ENCODE peak calls at places on chromosomes 11 and 22, in nine cellular contexts. G is psoas muscle, P is A549, O is kidney, H is neural progenitor cell, R is stomach, D is thoracic aorta, U is heart right ventricle, Q is uterus. L is an unnamed sample. For H3K4me1, the result is how much of the 10 kb centered on the place peaks cover.

GRCh38 chr11:1153951-1154487 is 3.7 kb upstream of the MUC5AC start:
- DNase-seq in G (peak), P (peak), O (peak), H (no peak), R (peak), D (peak), U (no peak), Q (peak), L (no peak)

GRCh38 chr11:1409108-1409851 is 19.5 kb downstream of the BRSK2 start:
- DNase-seq in G (no peak), P (no peak), O (no peak), H (no peak), R (no peak), D (no peak), U (no peak), Q (no peak), L (no peak)

GRCh38 chr11:69625476-69625875 is 15.5 kb upstream of the CCND1 start:
- DNase-seq in G (no peak), P (no peak), O (no peak), H (no peak), R (no peak), D (no peak), U (no peak), Q (no peak), L (no peak)

GRCh38 chr11:61940466-61940865 is 9.7 kb upstream of the BEST1 start:
- DNase-seq in G (no peak), P (no peak), O (no peak), H (no peak), R (no peak), D (no peak), U (no peak), Q (no peak), L (no peak)

GRCh38 chr11:77642228-77642627 is 4.6 kb upstream of the CLNS1A start:
- DNase-seq in G (no peak), P (no peak), O (no peak), H (no peak), R (no peak), D (no peak), U (no peak), Q (no peak), L (no peak)

GRCh38 chr11:126477526-126478275 is 122.2 kb downstream of the ST3GAL4 start:
- DNase-seq in G (peak), P (no peak), O (no peak), H (no peak), R (no peak), D (no peak), U (no peak), Q (no peak), L (no peak)

GRCh38 chr22:29216873-29217666 is 11.4 kb downstream of the EMID1 start:
- DNase-seq in G (peak), P (peak), O (peak), H (no peak), R (no peak), D (no peak), U (no peak), Q (peak), L (no peak)

GRCh38 chr11:10654211-10655150 is 39.1 kb downstream of the IRAG1 start:
- DNase-seq in G (no peak), P (peak), O (no peak), H (peak), R (no peak), D (no peak), U (no peak), Q (no peak), L (peak)

GRCh38 chr11:11659567-11660341 is 37.9 kb upstream of the GALNT18 start:
- DNase-seq in G (no peak), P (peak), O (no peak), H (no peak), R (no peak), D (no peak), U (no peak), Q (no peak), L (no peak)

GRCh38 chr22:46376908-46377565 is 41.5 kb downstream of the TRMU start:
- DNase-seq in G (no peak), P (no peak), O (peak), H (no peak), R (no peak), D (no peak), U (no peak), Q (no peak), L (no peak)

GRCh38 chr11:67118059-67118766 is 850 bp upstream of the KDM2A start:
- DNase-seq in G (peak), P (peak), O (peak), H (no peak), R (peak), D (no peak), U (peak), Q (peak), L (peak)

GRCh38 chr11:64695548-64695947 is 27.4 kb downstream of the NRXN2 start:
- DNase-seq in G (no peak), P (no peak), O (no peak), H (no peak), R (no peak), D (no peak), U (no peak), Q (no peak), L (no peak)

GRCh38 chr11:65386307-65387081 is at the start of gene FRMD8:
- DNase-seq in G (peak), P (peak), O (peak), H (peak), R (peak), D (peak), U (peak), Q (peak), L (peak)

GRCh38 chr11:17786824-17787525 is 52.4 kb downstream of the KCNC1 start:
- DNase-seq in G (peak), P (no peak), O (no peak), H (peak), R (no peak), D (no peak), U (no peak), Q (no peak), L (no peak)

GRCh38 chr11:30424851-30425250 is 101.9 kb downstream of the ARL14EP start:
- DNase-seq in G (no peak), P (no peak), O (no peak), H (no peak), R (no peak), D (no peak), U (no peak), Q (no peak), L (no peak)

GRCh38 chr22:46371623-46372226 is 36.2 kb downstream of the TRMU start:
- DNase-seq in G (no peak), P (no peak), O (no peak), H (no peak), R (no peak), D (no peak), U (no peak), Q (no peak), L (no peak)

GRCh38 chr11:92946707-92947106 is 22.7 kb upstream of the MTNR1B start:
- DNase-seq in G (no peak), P (no peak), O (no peak), H (no peak), R (no peak), D (no peak), U (no peak), Q (no peak), L (no peak)

GRCh38 chr22:45648320-45649070 is 23.1 kb upstream of the ATXN10 start:
- DNase-seq in G (no peak), P (no peak), O (no peak), H (no peak), R (no peak), D (no peak), U (no peak), Q (no peak), L (no peak)

GRCh38 chr11:131033151-131033651 is 116.9 kb upstream of the SNX19 start:
- DNase-seq in G (no peak), P (peak), O (peak), H (no peak), R (no peak), D (no peak), U (no peak), Q (no peak), L (no peak)

GRCh38 chr11:130631119-130631518 is 182.7 kb downstream of the ADAMTS15 start:
- DNase-seq in G (no peak), P (peak), O (no peak), H (no peak), R (no peak), D (no peak), U (no peak), Q (no peak), L (no peak)

GRCh38 chr11:57306156-57306876 is 18.4 kb downstream of the TNKS1BP1 start:
- DNase-seq in G (no peak), P (no peak), O (no peak), H (no peak), R (no peak), D (no peak), U (no peak), Q (no peak), L (no peak)

GRCh38 chr11:95414217-95414616 is 183.2 kb upstream of the SESN3 start:
- DNase-seq in G (no peak), P (no peak), O (no peak), H (no peak), R (no peak), D (no peak), U (no peak), Q (no peak), L (no peak)

GRCh38 chr11:95418916-95419315 is 187.9 kb upstream of the SESN3 start:
- DNase-seq in G (no peak), P (no peak), O (no peak), H (no peak), R (no peak), D (no peak), U (no peak), Q (no peak), L (no peak)

GRCh38 chr11:95419915-95420314 is 188.9 kb upstream of the SESN3 start:
- DNase-seq in G (no peak), P (no peak), O (no peak), H (no peak), R (no peak), D (no peak), U (no peak), Q (no peak), L (no peak)

GRCh38 chr11:95415837-95416288 is 184.9 kb upstream of the SESN3 start:
- DNase-seq in G (no peak), P (no peak), O (no peak), H (no peak), R (no peak), D (no peak), U (no peak), Q (no peak), L (no peak)

GRCh38 chr11:95417832-95418231 is 186.8 kb upstream of the SESN3 start:
- DNase-seq in G (no peak), P (no peak), O (no peak), H (no peak), R (no peak), D (no peak), U (no peak), Q (no peak), L (no peak)
- H3K4me1 ChIP-seq in G (under half), P (under half), O (under half), H (under half), R (under half), D (under half), U (under half), Q (under half), L (under half)

DNA sequence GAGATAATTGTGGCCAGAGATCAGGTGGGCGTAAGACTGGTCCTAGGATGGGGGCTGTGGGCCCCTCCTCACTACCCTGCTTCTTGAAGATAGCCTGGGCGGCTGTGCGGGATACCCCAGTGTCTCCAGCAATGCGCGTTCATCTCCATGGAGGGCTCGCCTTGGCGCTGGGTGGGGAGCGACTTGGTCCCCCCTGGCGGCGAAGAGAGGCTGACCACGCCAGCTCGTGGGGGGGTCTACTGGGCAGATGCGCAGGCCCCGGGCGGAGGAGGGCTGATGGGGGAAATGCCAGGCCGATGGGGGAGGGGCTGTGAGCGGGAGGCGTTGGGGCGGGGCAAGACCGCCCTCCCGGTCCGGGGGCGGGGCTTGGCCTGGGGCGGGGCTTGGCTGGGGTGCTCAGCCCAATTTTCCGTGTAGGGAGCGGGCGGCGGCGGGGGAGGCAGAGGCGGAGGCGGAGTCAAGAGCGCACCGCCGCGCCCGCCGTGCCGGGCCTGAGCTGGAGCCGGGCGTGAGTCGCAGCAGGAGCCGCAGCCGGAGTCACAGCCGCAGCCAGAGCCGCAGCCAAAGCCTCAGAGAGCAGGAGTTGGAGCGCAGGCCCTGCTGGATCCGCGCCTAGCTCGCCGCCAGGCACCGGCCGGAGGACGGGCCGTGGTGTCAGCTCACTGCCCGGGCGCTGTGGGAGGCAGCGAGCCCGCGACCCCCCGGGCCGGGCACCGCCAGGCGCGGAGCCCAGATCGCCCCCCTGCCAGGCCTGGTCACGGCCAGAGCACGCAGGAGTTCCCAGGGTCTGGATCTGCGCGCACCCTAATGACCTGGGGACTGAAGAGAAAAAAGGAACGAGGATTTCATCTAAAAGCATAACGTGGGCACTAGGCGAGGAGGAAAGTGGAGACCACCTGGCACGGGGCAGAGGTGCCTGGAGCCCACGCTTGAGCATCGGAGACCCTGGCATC is at the start of gene SLC35E4:
- DNase-seq in G (peak), P (peak), O (peak), H (peak), R (peak), D (peak), U (peak), Q (peak), L (peak)
- TF ChIP-seq CTCF in G (peak), P (no peak), O (no peak), H (peak), R (no peak), D (peak), U (no peak), Q (peak), L (peak)

DNA sequence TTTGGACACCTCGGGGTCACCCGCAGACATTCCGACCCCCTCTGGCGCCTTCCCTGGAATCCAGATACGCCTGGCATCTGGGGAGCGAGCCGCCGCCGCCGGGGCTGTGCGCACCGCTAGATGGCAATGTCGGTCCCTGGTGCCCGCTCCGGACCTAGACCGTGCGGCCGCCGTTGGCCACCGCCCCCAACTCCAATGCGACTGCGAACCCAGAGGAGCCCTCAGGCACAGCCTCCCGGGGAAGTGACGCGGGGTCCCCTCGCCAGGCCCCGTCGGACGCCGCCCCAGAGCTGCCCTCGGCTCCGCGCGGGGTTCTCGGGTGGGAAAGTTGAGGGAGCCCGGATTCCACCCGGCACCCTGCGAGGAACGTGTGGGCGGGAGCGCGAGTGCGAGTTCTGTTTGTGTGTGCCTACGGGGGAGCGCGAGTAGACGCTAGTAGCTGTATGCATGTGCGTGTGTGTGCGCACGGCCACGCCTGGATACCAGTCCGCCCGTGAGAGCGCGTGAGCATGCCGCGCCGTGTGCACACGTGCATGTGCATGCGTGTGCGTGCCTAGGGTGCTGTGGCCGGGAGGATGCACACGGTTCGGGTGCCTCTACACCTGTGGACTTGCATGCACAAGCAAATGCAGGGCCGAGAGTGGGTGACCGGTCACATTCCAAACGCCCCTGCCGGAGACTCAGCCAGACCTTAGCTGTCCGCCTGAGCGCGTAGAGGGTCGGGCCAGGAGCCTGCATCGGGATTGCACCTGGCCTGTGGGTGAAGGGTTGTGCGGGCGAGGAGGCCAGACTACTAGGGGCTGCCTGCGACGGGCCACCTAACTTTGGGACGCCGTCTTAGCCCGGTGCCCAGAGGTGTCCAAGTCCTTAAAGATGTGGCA is 1.9 kb downstream of the CHRM4 start:
- DNase-seq in G (peak), P (peak), O (peak), H (peak), R (peak), D (no peak), U (peak), Q (no peak), L (peak)
- H3K4me3 ChIP-seq in G (peak), P (peak), O (peak), H (peak), R (peak), D (peak), U (peak), Q (no peak), L (peak)

DNA sequence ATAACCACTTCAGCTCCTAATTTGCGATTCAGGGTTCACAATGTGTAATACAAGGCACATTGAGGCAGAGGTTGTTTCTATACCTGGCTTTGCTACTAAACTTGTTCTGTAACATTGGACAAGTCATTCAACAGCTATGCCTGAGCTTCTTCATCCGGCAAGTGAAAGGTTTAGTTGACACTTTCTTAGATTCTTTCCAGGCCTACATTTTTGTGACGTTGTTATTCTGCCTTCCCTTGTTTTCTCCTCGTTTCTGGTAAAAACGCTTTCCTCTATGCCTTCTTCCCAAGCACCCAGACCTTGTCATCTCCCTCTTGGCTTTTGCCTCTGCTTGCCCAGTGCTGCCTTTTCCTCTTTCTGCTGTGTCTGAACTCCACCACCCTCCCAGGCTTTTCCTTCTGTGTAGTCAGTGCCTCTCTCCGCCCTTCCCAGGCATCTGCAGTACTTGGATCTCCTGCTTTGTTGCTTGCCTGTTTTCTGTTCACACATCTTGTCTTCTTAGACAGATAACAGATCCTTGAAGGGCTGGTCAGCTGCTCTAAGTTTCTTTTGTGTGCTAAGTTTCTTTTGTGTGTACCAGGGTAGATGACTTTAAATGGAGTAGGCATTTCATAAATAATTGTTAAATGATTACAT is 1.4 kb upstream of the AMOTL1 start:
- DNase-seq in G (no peak), P (no peak), O (no peak), H (peak), R (no peak), D (no peak), U (no peak), Q (peak), L (no peak)
- H3K4me1 ChIP-seq in G (under half), P (under half), O (under half), H (under half), R (under half), D (under half), U (under half), Q (under half), L (under half)